ENCODE peak calls at places on chromosome 5, in nine cellular contexts. Q is M059J; A is ovary; X is GM10248; P is substantia nigra; V is activated naive CD4-positive, alpha-beta T cell; I is neuronal stem cell; R is GM04504; N is Jurkat, Clone E6-1. G is an unnamed sample.

GRCh38 chr5:132427285-132428146 is 58.0 kb downstream of the SLC22A5 start:
- DNase-seq in Q (peak; percentile 47), A (no peak), X (peak; percentile 58), P (no peak), V (no peak), I (no peak), R (no peak), N (peak; percentile 82), G (peak; percentile 29)

GRCh38 chr5:151052834-151053233 is 28.0 kb downstream of the TNIP1 start:
- DNase-seq in Q (no peak), A (no peak), X (no peak), P (no peak), V (no peak), I (no peak), R (no peak), N (no peak), G (no peak)

GRCh38 chr5:88094403-88094802 is 174.2 kb downstream of the TMEM161B start:
- DNase-seq in Q (no peak), A (no peak), X (no peak), P (no peak), V (no peak), I (no peak), R (no peak), N (no peak), G (no peak)

GRCh38 chr5:143224672-143225071 is 178.8 kb downstream of the NR3C1 start:
- DNase-seq in Q (no peak), A (no peak), X (no peak), P (no peak), V (no peak), I (no peak), R (no peak), N (no peak), G (no peak)

GRCh38 chr5:72067682-72068470 is 39.4 kb upstream of the MAP1B start:
- DNase-seq in Q (peak; percentile 91), A (no peak), X (no peak), P (no peak), V (no peak), I (no peak), R (peak; percentile 28), N (no peak), G (no peak)

GRCh38 chr5:133113331-133114061 is 61.7 kb downstream of the HSPA4 start:
- DNase-seq in Q (peak; percentile 67), A (no peak), X (peak; percentile 47), P (no peak), V (no peak), I (no peak), R (no peak), N (no peak), G (no peak)

GRCh38 chr5:16934123-16934522 is 2.0 kb downstream of the MYO10 start:
- DNase-seq in Q (peak; percentile 83), A (peak; percentile 74), X (peak; percentile 54), P (no peak), V (no peak), I (peak; percentile 78), R (peak; percentile 65), N (peak; percentile 29), G (peak; percentile 74)

GRCh38 chr5:93584531-93585053 is 1.6 kb downstream of the NR2F1 start:
- DNase-seq in Q (no peak), A (peak; percentile 65), X (no peak), P (no peak), V (no peak), I (no peak), R (no peak), N (no peak), G (no peak)

GRCh38 chr5:146662229-146662628 is 146.2 kb upstream of the GPR151 start:
- DNase-seq in Q (peak; percentile 20), A (no peak), X (no peak), P (no peak), V (no peak), I (no peak), R (no peak), N (peak; percentile 37), G (no peak)

GRCh38 chr5:140547508-140548299 is at the start of gene EIF4EBP3:
- DNase-seq in Q (peak; percentile 84), A (peak; percentile 98), X (peak; percentile 90), P (peak; percentile 67), V (peak; percentile 42), I (peak; percentile 87), R (peak; percentile 92), N (peak; percentile 81), G (peak; percentile 99)

GRCh38 chr5:176529116-176529823 is 7.9 kb downstream of the RNF44 start:
- DNase-seq in Q (no peak), A (no peak), X (no peak), P (no peak), V (no peak), I (no peak), R (no peak), N (no peak), G (no peak)

GRCh38 chr5:151651997-151652645 is 34.6 kb downstream of the SPARC start:
- DNase-seq in Q (peak; percentile 79), A (peak; percentile 72), X (peak; percentile 83), P (peak; percentile 31), V (peak; percentile 4), I (peak; percentile 81), R (no peak), N (peak; percentile 62), G (peak; percentile 91)

GRCh38 chr5:127612441-127613141 is 36.3 kb upstream of the CTXN3 start:
- DNase-seq in Q (peak; percentile 46), A (no peak), X (no peak), P (no peak), V (no peak), I (no peak), R (no peak), N (no peak), G (no peak)

GRCh38 chr5:1834721-1835425 is 33.7 kb downstream of the NDUFS6 start:
- DNase-seq in Q (no peak), A (no peak), X (no peak), P (no peak), V (no peak), I (no peak), R (no peak), N (no peak), G (no peak)

GRCh38 chr5:22431406-22431805 is 421.7 kb downstream of the CDH12 start:
- DNase-seq in Q (no peak), A (no peak), X (no peak), P (no peak), V (no peak), I (no peak), R (no peak), N (no peak), G (no peak)

GRCh38 chr5:124477002-124477546 is 269.4 kb downstream of the ZNF608 start:
- DNase-seq in Q (peak; percentile 9), A (no peak), X (no peak), P (no peak), V (no peak), I (no peak), R (no peak), N (no peak), G (no peak)

GRCh38 chr5:61450170-61450815 is 118.2 kb downstream of the ZSWIM6 start:
- DNase-seq in Q (peak; percentile 91), A (no peak), X (no peak), P (no peak), V (no peak), I (peak; percentile 3), R (peak; percentile 80), N (no peak), G (no peak)

GRCh38 chr5:40221796-40222195 is 457.9 kb upstream of the PTGER4 start:
- DNase-seq in Q (peak; percentile 95), A (no peak), X (no peak), P (no peak), V (no peak), I (no peak), R (peak; percentile 70), N (no peak), G (no peak)

GRCh38 chr5:143454936-143455516 is 51.5 kb upstream of the NR3C1 start:
- DNase-seq in Q (no peak), A (no peak), X (no peak), P (no peak), V (no peak), I (no peak), R (no peak), N (no peak), G (no peak)

GRCh38 chr5:169667896-169668674 is 31.0 kb downstream of the DOCK2 start:
- DNase-seq in Q (peak; percentile 85), A (no peak), X (no peak), P (no peak), V (no peak), I (no peak), R (peak; percentile 9), N (no peak), G (no peak)

GRCh38 chr5:77867194-77867691 is 91.1 kb upstream of the TBCA start:
- DNase-seq in Q (peak; percentile 28), A (no peak), X (no peak), P (no peak), V (no peak), I (no peak), R (no peak), N (peak; percentile 16), G (no peak)

GRCh38 chr5:25091917-25092316 is 447.1 kb upstream of the CDH10 start:
- DNase-seq in Q (peak; percentile 51), A (no peak), X (no peak), P (no peak), V (no peak), I (no peak), R (no peak), N (no peak), G (no peak)

GRCh38 chr5:95924720-95925119 is 36.9 kb downstream of the ELL2 start:
- DNase-seq in Q (no peak), A (no peak), X (no peak), P (no peak), V (no peak), I (no peak), R (no peak), N (no peak), G (no peak)